ENCODE peak calls at places on chromosomes 11 and 22, in seven cellular contexts. One of them, this sample, is unnamed.

GRCh38 chr11:95299078-95299611 is 68.1 kb upstream of the SESN3 start:
- DNase-seq in AG09309: no peak
- DNase-seq in HCT116: no peak
- DNase-seq in B cell: no peak
- DNase-seq in bronchial epithelial cell: no peak
- DNase-seq in foreskin keratinocyte: no peak
- DNase-seq in progenitor cell of endocrine pancreas: no peak
- DNase-seq in this sample: no peak

GRCh38 chr11:133964946-133965632 is 8.3 kb upstream of the IGSF9B start:
- DNase-seq in HCT116: no peak
- DNase-seq in foreskin keratinocyte: no peak
- DNase-seq in progenitor cell of endocrine pancreas: no peak
- DNase-seq in bronchial epithelial cell: peak; percentile 35
- DNase-seq in B cell: no peak
- DNase-seq in AG09309: peak; percentile 7
- DNase-seq in this sample: peak; percentile 57

GRCh38 chr11:4181780-4182721 is 87.5 kb downstream of the RRM1 start:
- DNase-seq in HCT116: peak; percentile 57
- DNase-seq in AG09309: no peak
- DNase-seq in foreskin keratinocyte: no peak
- DNase-seq in progenitor cell of endocrine pancreas: peak; percentile 53
- DNase-seq in bronchial epithelial cell: peak; percentile 52
- DNase-seq in B cell: peak; percentile 32
- DNase-seq in this sample: peak; percentile 83

GRCh38 chr22:25668437-25668836 is 73.6 kb upstream of the MYO18B start:
- DNase-seq in foreskin keratinocyte: no peak
- DNase-seq in HCT116: no peak
- DNase-seq in bronchial epithelial cell: peak; percentile 68
- DNase-seq in progenitor cell of endocrine pancreas: no peak
- DNase-seq in AG09309: peak; percentile 46
- DNase-seq in B cell: no peak
- DNase-seq in this sample: no peak

GRCh38 chr11:28704801-28705200 is 596.6 kb downstream of the METTL15 start:
- DNase-seq in foreskin keratinocyte: no peak
- DNase-seq in HCT116: no peak
- DNase-seq in progenitor cell of endocrine pancreas: no peak
- DNase-seq in bronchial epithelial cell: no peak
- DNase-seq in B cell: no peak
- DNase-seq in AG09309: no peak
- DNase-seq in this sample: no peak

GRCh38 chr11:3106736-3107524 is 49.7 kb upstream of the CARS1 start:
- DNase-seq in foreskin keratinocyte: no peak
- DNase-seq in bronchial epithelial cell: no peak
- DNase-seq in progenitor cell of endocrine pancreas: peak; percentile 6
- DNase-seq in HCT116: no peak
- DNase-seq in AG09309: no peak
- DNase-seq in B cell: no peak
- DNase-seq in this sample: no peak

GRCh38 chr22:28795071-28795693 is 5.2 kb downstream of the XBP1 start:
- DNase-seq in AG09309: no peak
- DNase-seq in bronchial epithelial cell: no peak
- DNase-seq in foreskin keratinocyte: no peak
- DNase-seq in B cell: no peak
- DNase-seq in progenitor cell of endocrine pancreas: no peak
- DNase-seq in HCT116: no peak
- DNase-seq in this sample: no peak

GRCh38 chr11:6453152-6453551 is 12.4 kb upstream of the HPX start:
- DNase-seq in bronchial epithelial cell: no peak
- DNase-seq in AG09309: no peak
- DNase-seq in progenitor cell of endocrine pancreas: no peak
- DNase-seq in foreskin keratinocyte: no peak
- DNase-seq in B cell: no peak
- DNase-seq in HCT116: no peak
- DNase-seq in this sample: no peak

GRCh38 chr22:49317369-49317768 is 510.3 kb downstream of the BRD1 start:
- DNase-seq in bronchial epithelial cell: no peak
- DNase-seq in progenitor cell of endocrine pancreas: no peak
- DNase-seq in AG09309: no peak
- DNase-seq in B cell: no peak
- DNase-seq in foreskin keratinocyte: no peak
- DNase-seq in HCT116: no peak
- DNase-seq in this sample: no peak

GRCh38 chr22:26210390-26210789 is 41.1 kb downstream of the SEZ6L start:
- DNase-seq in HCT116: no peak
- DNase-seq in B cell: no peak
- DNase-seq in progenitor cell of endocrine pancreas: no peak
- DNase-seq in foreskin keratinocyte: no peak
- DNase-seq in AG09309: no peak
- DNase-seq in bronchial epithelial cell: no peak
- DNase-seq in this sample: no peak

GRCh38 chr11:69640260-69640994 is 529 bp upstream of the CCND1 start:
- DNase-seq in progenitor cell of endocrine pancreas: no peak
- DNase-seq in HCT116: no peak
- DNase-seq in B cell: peak; percentile 46
- DNase-seq in AG09309: no peak
- DNase-seq in foreskin keratinocyte: peak; percentile 20
- DNase-seq in bronchial epithelial cell: no peak
- DNase-seq in this sample: no peak

GRCh38 chr11:131392528-131393255 is 22.3 kb downstream of the NTM start:
- DNase-seq in bronchial epithelial cell: peak; percentile 20
- DNase-seq in progenitor cell of endocrine pancreas: no peak
- DNase-seq in HCT116: no peak
- DNase-seq in AG09309: no peak
- DNase-seq in B cell: no peak
- DNase-seq in foreskin keratinocyte: no peak
- DNase-seq in this sample: no peak

GRCh38 chr11:10298342-10298741 is 4.3 kb upstream of the SBF2 start:
- DNase-seq in B cell: peak; percentile 46
- DNase-seq in foreskin keratinocyte: no peak
- DNase-seq in HCT116: no peak
- DNase-seq in AG09309: no peak
- DNase-seq in bronchial epithelial cell: peak; percentile 73
- DNase-seq in progenitor cell of endocrine pancreas: no peak
- DNase-seq in this sample: no peak

DNA sequence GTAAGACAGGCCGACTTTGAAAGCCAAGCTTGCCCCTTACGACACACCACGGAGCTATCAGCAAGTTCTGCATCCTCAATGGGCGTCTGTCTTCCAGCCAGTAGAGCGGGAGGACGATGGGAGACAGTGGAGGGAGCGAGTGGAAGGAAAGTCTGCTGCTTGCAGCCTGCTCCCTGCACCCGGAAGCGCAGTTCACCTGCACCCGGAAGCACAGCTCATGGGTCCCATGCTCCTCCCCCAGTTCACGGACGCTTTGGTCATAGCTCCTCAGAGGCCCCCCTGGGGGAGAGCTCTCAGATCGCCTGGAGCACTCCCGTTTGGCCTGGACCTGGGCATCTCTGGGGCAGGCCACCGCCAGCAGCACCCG is 51.3 kb downstream of the FBLN1 start:
- DNase-seq in AG09309: no peak
- DNase-seq in bronchial epithelial cell: no peak
- DNase-seq in HCT116: no peak
- DNase-seq in B cell: no peak
- DNase-seq in progenitor cell of endocrine pancreas: no peak
- DNase-seq in foreskin keratinocyte: no peak
- DNase-seq in this sample: no peak
- TF ChIP-seq CTCF in AG09309: no peak
- TF ChIP-seq CTCF in bronchial epithelial cell: no peak
- TF ChIP-seq CTCF in HCT116: no peak
- TF ChIP-seq CTCF in B cell: peak; percentile 14
- TF ChIP-seq CTCF in progenitor cell of endocrine pancreas: no peak
- TF ChIP-seq CTCF in foreskin keratinocyte: no peak
- TF ChIP-seq CTCF in this sample: no peak

DNA sequence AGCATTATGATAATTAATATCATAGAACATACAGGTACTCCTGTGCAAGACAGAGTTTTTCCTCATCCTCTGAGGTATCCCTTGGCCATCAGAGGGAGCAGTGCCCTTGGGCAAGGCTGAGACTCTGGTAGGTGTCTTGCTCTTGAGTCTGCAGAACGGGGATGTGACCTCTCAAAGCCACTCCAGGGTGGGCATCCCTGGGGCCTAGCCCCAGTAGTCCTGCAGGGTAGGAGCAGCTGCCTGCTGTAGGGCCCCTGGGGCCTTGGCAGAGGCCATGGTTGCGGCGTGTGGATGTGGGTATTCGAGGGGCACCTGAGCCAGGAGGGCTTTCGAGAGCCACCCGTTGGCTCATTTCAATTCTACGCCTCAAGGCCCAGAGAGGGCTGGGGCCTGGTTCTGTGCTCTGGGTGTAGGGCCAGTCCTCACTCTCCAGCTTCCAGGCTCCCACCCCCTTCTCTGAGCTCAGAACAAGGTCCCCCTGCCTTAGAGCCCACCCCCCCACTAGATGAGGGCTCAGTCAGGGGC is 7.7 kb upstream of the OMP start:
- DNase-seq in foreskin keratinocyte: no peak
- DNase-seq in AG09309: no peak
- DNase-seq in HCT116: no peak
- DNase-seq in B cell: no peak
- DNase-seq in bronchial epithelial cell: no peak
- DNase-seq in progenitor cell of endocrine pancreas: no peak
- DNase-seq in this sample: peak; percentile 52
- TF ChIP-seq CTCF in foreskin keratinocyte: no peak
- TF ChIP-seq CTCF in AG09309: no peak
- TF ChIP-seq CTCF in HCT116: no peak
- TF ChIP-seq CTCF in B cell: no peak
- TF ChIP-seq CTCF in bronchial epithelial cell: no peak
- TF ChIP-seq CTCF in progenitor cell of endocrine pancreas: no peak
- TF ChIP-seq CTCF in this sample: no peak

DNA sequence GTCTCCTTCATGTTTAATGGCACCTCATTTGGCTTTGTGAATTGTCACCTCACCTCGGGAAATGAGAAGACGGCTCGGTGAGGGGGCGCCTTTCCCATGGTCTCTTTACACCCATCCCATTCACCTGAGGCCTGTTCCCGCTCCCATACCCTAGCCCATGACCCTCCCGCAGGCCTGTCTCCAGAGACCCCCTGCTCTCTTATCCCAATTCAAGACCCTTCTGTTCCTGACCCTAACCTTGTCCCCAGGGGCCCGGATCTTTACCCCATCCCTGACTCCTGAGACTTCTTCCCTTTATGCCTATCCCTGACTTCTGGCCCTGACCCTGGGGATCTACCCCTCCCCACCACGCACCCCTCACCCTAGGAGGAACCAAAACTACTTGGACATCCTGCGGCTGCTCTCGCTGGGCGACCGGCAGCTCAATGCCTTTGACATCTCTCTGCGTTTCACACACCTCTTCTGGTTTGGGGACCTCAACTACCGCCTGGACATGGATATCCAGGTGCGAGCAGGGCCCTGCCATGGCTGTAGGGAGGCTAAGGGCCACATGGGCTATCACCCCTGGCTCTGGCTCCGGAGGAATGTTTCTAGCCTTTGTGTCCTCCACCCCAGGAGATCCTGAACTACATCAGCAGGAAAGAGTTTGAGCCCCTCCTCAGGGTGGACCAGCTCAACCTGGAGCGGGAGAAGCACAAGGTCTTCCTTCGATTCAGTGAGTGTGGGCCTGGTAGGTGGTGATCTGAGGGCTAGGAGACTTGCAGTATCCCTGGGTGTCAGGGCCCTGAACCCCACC is 7.9 kb downstream of the INPPL1 start:
- DNase-seq in progenitor cell of endocrine pancreas: no peak
- DNase-seq in foreskin keratinocyte: no peak
- DNase-seq in HCT116: no peak
- DNase-seq in B cell: no peak
- DNase-seq in bronchial epithelial cell: no peak
- DNase-seq in AG09309: no peak
- DNase-seq in this sample: no peak
- TF ChIP-seq CTCF in progenitor cell of endocrine pancreas: no peak
- TF ChIP-seq CTCF in foreskin keratinocyte: no peak
- TF ChIP-seq CTCF in HCT116: no peak
- TF ChIP-seq CTCF in B cell: no peak
- TF ChIP-seq CTCF in bronchial epithelial cell: no peak
- TF ChIP-seq CTCF in AG09309: no peak
- TF ChIP-seq CTCF in this sample: no peak

DNA sequence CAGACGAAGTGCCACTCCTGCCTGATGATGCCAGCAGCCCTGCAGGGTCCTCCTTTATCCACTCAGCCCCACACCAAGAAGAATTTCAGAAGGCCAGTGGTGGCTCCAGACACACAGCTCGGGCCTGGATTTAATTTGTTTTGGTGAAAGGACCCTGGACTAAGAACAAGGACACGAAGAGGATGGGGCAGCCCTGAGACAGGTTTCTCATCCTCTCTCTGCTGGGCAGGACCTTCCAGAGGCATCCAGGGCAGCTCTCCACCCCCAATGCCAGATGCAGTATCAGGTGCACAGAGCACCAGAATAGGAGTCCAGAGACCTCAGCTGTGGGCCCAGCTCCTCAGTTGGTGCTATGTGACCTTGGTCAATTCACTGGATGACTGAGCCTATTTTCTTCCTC is 72.0 kb downstream of the TRIM29 start:
- DNase-seq in progenitor cell of endocrine pancreas: peak; percentile 2
- DNase-seq in foreskin keratinocyte: no peak
- DNase-seq in bronchial epithelial cell: no peak
- DNase-seq in B cell: no peak
- DNase-seq in HCT116: no peak
- DNase-seq in AG09309: no peak
- DNase-seq in this sample: no peak
- TF ChIP-seq CTCF in progenitor cell of endocrine pancreas: no peak
- TF ChIP-seq CTCF in foreskin keratinocyte: no peak
- TF ChIP-seq CTCF in bronchial epithelial cell: no peak
- TF ChIP-seq CTCF in B cell: no peak
- TF ChIP-seq CTCF in HCT116: no peak
- TF ChIP-seq CTCF in AG09309: no peak
- TF ChIP-seq CTCF in this sample: no peak

GRCh38 chr11:61671527-61671926 is 8.7 kb upstream of the DAGLA start:
- DNase-seq in bronchial epithelial cell: peak; percentile 21
- DNase-seq in HCT116: no peak
- DNase-seq in B cell: no peak
- DNase-seq in foreskin keratinocyte: no peak
- DNase-seq in AG09309: no peak
- DNase-seq in progenitor cell of endocrine pancreas: no peak
- DNase-seq in this sample: no peak
- TF ChIP-seq CTCF in bronchial epithelial cell: peak; percentile 55
- TF ChIP-seq CTCF in HCT116: peak; percentile 57
- TF ChIP-seq CTCF in B cell: no peak
- TF ChIP-seq CTCF in foreskin keratinocyte: peak; percentile 45
- TF ChIP-seq CTCF in AG09309: peak; percentile 41
- TF ChIP-seq CTCF in progenitor cell of endocrine pancreas: peak; percentile 51
- TF ChIP-seq CTCF in this sample: peak; percentile 19

DNA sequence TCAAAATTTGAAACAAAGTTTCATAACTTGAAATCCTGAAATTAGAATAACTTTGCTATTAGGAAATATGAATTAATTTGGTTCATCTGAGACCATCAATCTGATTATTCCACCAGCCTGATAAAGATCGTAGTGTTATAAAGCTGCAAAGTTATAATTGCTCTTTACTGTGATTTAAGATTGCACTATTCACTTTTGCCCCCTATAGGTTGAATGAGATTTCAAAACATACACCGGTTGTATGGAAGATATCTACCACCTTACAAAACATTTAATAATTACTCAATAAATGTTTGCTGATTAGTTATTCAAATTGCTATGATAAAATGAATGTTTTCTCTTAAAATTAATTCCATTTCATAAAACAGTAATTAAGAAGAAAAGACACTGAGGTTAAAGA is 26.1 kb downstream of the APIP start:
- DNase-seq in progenitor cell of endocrine pancreas: no peak
- DNase-seq in foreskin keratinocyte: no peak
- DNase-seq in HCT116: no peak
- DNase-seq in bronchial epithelial cell: peak; percentile 31
- DNase-seq in B cell: no peak
- DNase-seq in AG09309: no peak
- DNase-seq in this sample: no peak
- TF ChIP-seq CTCF in progenitor cell of endocrine pancreas: peak; percentile 49
- TF ChIP-seq CTCF in foreskin keratinocyte: peak; percentile 67
- TF ChIP-seq CTCF in HCT116: peak; percentile 62
- TF ChIP-seq CTCF in bronchial epithelial cell: peak; percentile 25
- TF ChIP-seq CTCF in B cell: no peak
- TF ChIP-seq CTCF in AG09309: peak; percentile 10
- TF ChIP-seq CTCF in this sample: no peak